ENCODE peak calls at places on chromosomes 11 and 22, in nine cellular contexts. X is adrenal gland, B is GM12878, D is hepatocyte, P is right atrium auricular region, M is vagina, K is heart left ventricle, T is A549, C is psoas muscle. Z is an unnamed sample. For H3K4me1, the result is how much of the 10 kb centered on the place peaks cover.

GRCh38 chr11:30635401-30635989 is 49.3 kb upstream of the MPPED2 start:
- DNase-seq in X (no peak), B (no peak), D (peak), P (no peak), M (no peak), K (no peak), T (no peak), C (peak), Z (no peak)

GRCh38 chr11:122721964-122722266 is 66.4 kb downstream of the UBASH3B start:
- DNase-seq in X (no peak), B (no peak), D (no peak), P (no peak), M (no peak), K (no peak), T (no peak), C (no peak), Z (no peak)

GRCh38 chr22:50733521-50734342 is 4.3 kb upstream of the ACR start:
- DNase-seq in X (peak), B (no peak), D (no peak), P (no peak), M (no peak), K (peak), T (no peak), C (peak), Z (no peak)

GRCh38 chr11:3165916-3166267 is 782 bp upstream of the OSBPL5 start:
- DNase-seq in X (no peak), B (no peak), D (no peak), P (no peak), M (no peak), K (no peak), T (no peak), C (peak), Z (no peak)

GRCh38 chr11:16945671-16946469 is 68.3 kb downstream of the PLEKHA7 start:
- DNase-seq in X (peak), B (peak), D (peak), P (peak), M (no peak), K (peak), T (peak), C (no peak), Z (peak)

GRCh38 chr22:17343766-17344165 is 25.5 kb upstream of the CECR2 start:
- DNase-seq in X (no peak), B (no peak), D (no peak), P (no peak), M (no peak), K (no peak), T (no peak), C (no peak), Z (no peak)

GRCh38 chr11:77209663-77210062 is 81.6 kb downstream of the MYO7A start:
- DNase-seq in X (no peak), B (no peak), D (no peak), P (peak), M (no peak), K (no peak), T (no peak), C (no peak), Z (no peak)

GRCh38 chr11:110772863-110773262 is 60.6 kb upstream of the ARHGAP20 start:
- DNase-seq in X (no peak), B (no peak), D (no peak), P (no peak), M (no peak), K (no peak), T (peak), C (no peak), Z (no peak)

GRCh38 chr11:91174734-91175133 is 951.9 kb upstream of the CHORDC1 start:
- DNase-seq in X (no peak), B (no peak), D (no peak), P (no peak), M (no peak), K (no peak), T (no peak), C (no peak), Z (no peak)

GRCh38 chr11:102046841-102047240 is 396 bp upstream of the CFAP300 start:
- DNase-seq in X (no peak), B (no peak), D (no peak), P (no peak), M (no peak), K (no peak), T (no peak), C (no peak), Z (no peak)

GRCh38 chr22:41344189-41344788 is 37.5 kb upstream of the TEF start:
- DNase-seq in X (no peak), B (no peak), D (no peak), P (no peak), M (no peak), K (no peak), T (no peak), C (no peak), Z (no peak)

GRCh38 chr11:44658451-44658850 is 68.3 kb upstream of the TSPAN18 start:
- DNase-seq in X (peak), B (no peak), D (peak), P (peak), M (no peak), K (no peak), T (peak), C (no peak), Z (peak)

GRCh38 chr11:44269369-44270351 is 40.3 kb downstream of the ALX4 start:
- DNase-seq in X (no peak), B (no peak), D (no peak), P (no peak), M (no peak), K (no peak), T (no peak), C (no peak), Z (no peak)

GRCh38 chr11:112481893-112482292 is 221.2 kb upstream of the PLET1 start:
- DNase-seq in X (no peak), B (no peak), D (no peak), P (no peak), M (no peak), K (no peak), T (no peak), C (no peak), Z (no peak)

GRCh38 chr11:28727254-28727653 is 619.1 kb downstream of the METTL15 start:
- DNase-seq in X (no peak), B (no peak), D (no peak), P (no peak), M (no peak), K (no peak), T (no peak), C (no peak), Z (no peak)

GRCh38 chr11:128195057-128195751 is 392.2 kb downstream of the ETS1 start:
- DNase-seq in X (no peak), B (no peak), D (no peak), P (no peak), M (no peak), K (no peak), T (no peak), C (no peak), Z (no peak)

GRCh38 chr11:126121316-126121715 is 58.6 kb upstream of the CDON start:
- DNase-seq in X (no peak), B (no peak), D (no peak), P (no peak), M (no peak), K (no peak), T (no peak), C (no peak), Z (no peak)

GRCh38 chr11:96001037-96001436 is 77.1 kb upstream of the MTMR2 start:
- DNase-seq in X (peak), B (no peak), D (no peak), P (peak), M (peak), K (peak), T (no peak), C (peak), Z (no peak)

GRCh38 chr11:34356576-34356917 is 1.3 kb downstream of the ABTB2 start:
- DNase-seq in X (peak), B (no peak), D (peak), P (no peak), M (no peak), K (peak), T (peak), C (no peak), Z (peak)

GRCh38 chr11:87239001-87239400 is 201.3 kb downstream of the TMEM135 start:
- DNase-seq in X (no peak), B (no peak), D (no peak), P (no peak), M (no peak), K (no peak), T (no peak), C (no peak), Z (no peak)

GRCh38 chr11:8567597-8568198 is 26.3 kb downstream of the STK33 start:
- DNase-seq in X (no peak), B (no peak), D (no peak), P (no peak), M (no peak), K (no peak), T (no peak), C (no peak), Z (no peak)

GRCh38 chr11:10654211-10655150 is 39.1 kb downstream of the IRAG1 start:
- DNase-seq in X (peak), B (peak), D (peak), P (no peak), M (no peak), K (no peak), T (peak), C (no peak), Z (peak)

GRCh38 chr11:125401746-125402145 is 94.3 kb downstream of the FEZ1 start:
- DNase-seq in X (no peak), B (no peak), D (peak), P (peak), M (no peak), K (no peak), T (no peak), C (peak), Z (no peak)

GRCh38 chr11:47285969-47286770 is 16.2 kb downstream of the MADD start:
- DNase-seq in X (no peak), B (no peak), D (no peak), P (no peak), M (no peak), K (no peak), T (no peak), C (no peak), Z (no peak)

GRCh38 chr11:58963551-58964075 is 24.3 kb downstream of the GLYATL1 start:
- DNase-seq in X (peak), B (no peak), D (peak), P (no peak), M (no peak), K (no peak), T (peak), C (no peak), Z (no peak)

GRCh38 chr11:118791015-118791960 is at the start of gene DDX6:
- DNase-seq in X (peak), B (peak), D (peak), P (peak), M (peak), K (peak), T (peak), C (peak), Z (peak)
- TF ChIP-seq CTCF in X (peak), B (peak), D (peak), P (no peak), M (peak), K (no peak), T (no peak), C (peak), Z (peak)

GRCh38 chr11:65423516-65424199 is 1.1 kb downstream of the NEAT1 start:
- DNase-seq in X (no peak), B (no peak), D (no peak), P (no peak), M (no peak), K (peak), T (peak), C (peak), Z (no peak)
- H3K4me1 ChIP-seq in X (half or more), B (under half), D (under half), P (under half), M (under half), K (half or more), T (under half), C (under half), Z (half or more)

GRCh38 chr22:38981005-38981658 is 1.0 kb upstream of the APOBEC3B start:
- DNase-seq in X (peak), B (no peak), D (peak), P (no peak), M (no peak), K (no peak), T (peak), C (peak), Z (peak)
- TF ChIP-seq CTCF in X (peak), B (peak), D (peak), P (no peak), M (no peak), K (no peak), T (no peak), C (no peak), Z (peak)

DNA sequence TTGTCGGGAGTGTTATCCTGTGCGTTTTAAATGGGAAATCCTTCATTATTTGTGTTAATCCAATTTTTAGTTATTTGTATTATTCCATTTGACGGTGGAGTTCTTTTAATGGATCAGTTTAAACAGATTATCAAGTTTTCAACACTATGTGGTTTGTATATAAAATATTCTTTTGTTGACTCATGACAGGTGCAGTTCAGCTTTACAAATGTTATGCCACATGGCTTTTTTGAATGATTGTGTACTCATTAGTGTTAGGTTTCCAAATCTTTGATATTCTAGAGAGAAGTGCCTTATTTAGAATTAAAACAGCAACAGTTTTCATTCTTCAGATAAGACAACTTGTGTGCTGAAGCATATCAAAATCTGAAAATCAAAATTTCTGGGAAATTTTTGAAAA is 2.4 kb downstream of the JAM3 start:
- DNase-seq in X (no peak), B (no peak), D (no peak), P (no peak), M (no peak), K (no peak), T (no peak), C (no peak), Z (no peak)
- H3K4me1 ChIP-seq in X (under half), B (under half), D (under half), P (under half), M (under half), K (under half), T (under half), C (under half), Z (under half)

GRCh38 chr11:20407344-20407743 is 19.8 kb downstream of the PRMT3 start:
- DNase-seq in X (no peak), B (no peak), D (no peak), P (no peak), M (no peak), K (no peak), T (no peak), C (no peak), Z (no peak)

GRCh38 chr11:20406484-20406883 is 19.0 kb downstream of the PRMT3 start:
- DNase-seq in X (no peak), B (no peak), D (no peak), P (no peak), M (no peak), K (no peak), T (no peak), C (no peak), Z (no peak)

GRCh38 chr11:20399498-20399897 is 12.0 kb downstream of the PRMT3 start:
- DNase-seq in X (no peak), B (no peak), D (no peak), P (no peak), M (no peak), K (no peak), T (no peak), C (no peak), Z (no peak)

GRCh38 chr11:20397281-20397680 is 9.8 kb downstream of the PRMT3 start:
- DNase-seq in X (peak), B (no peak), D (peak), P (no peak), M (no peak), K (no peak), T (peak), C (no peak), Z (peak)

DNA sequence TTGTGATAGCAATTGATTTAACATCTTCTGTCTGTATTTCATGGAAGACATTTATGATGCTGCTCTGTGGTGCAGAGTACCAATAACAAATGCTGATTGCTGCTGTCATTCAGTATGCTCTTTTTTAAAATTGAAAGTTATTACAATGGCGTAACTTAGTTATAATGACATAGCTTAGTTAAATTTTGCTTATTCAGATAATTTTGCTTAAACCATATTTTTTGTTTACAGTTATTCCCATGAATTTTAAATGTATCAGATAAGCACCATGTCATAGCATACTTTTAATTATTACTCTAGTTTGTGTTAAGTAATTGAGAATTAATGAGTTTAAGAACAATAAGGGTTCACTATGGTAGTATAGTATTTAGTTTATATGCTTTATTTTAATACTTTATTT is 15.5 kb downstream of the PRMT3 start:
- DNase-seq in X (no peak), B (no peak), D (no peak), P (no peak), M (no peak), K (no peak), T (no peak), C (no peak), Z (no peak)
- TF ChIP-seq CTCF in X (no peak), B (no peak), D (no peak), P (no peak), M (no peak), K (no peak), T (no peak), C (no peak), Z (no peak)

GRCh38 chr22:24209016-24209415 is 27.7 kb downstream of the SUSD2 start:
- DNase-seq in X (no peak), B (no peak), D (no peak), P (no peak), M (no peak), K (no peak), T (no peak), C (no peak), Z (no peak)
- H3K4me1 ChIP-seq in X (under half), B (under half), D (under half), P (under half), M (under half), K (under half), T (half or more), C (under half), Z (under half)

DNA sequence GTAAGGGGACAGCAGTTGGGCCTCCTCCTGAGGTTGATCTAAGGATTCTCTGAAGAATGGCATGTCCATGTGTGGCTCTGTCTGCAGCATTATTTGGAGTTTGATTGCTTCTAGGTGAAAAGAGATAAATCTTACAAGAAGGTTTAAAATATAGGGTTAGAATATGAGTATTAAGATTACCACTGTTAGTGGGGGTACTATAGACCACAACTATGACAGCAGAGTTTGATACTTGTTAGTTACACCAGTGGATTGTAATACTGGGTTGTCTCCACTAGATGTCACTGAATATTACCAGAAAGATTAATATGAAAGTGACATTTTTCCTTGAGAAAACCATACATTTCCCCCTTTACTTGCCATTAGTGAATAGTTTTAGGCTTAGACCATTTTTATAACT is 47.9 kb downstream of the ZNF280B start:
- DNase-seq in X (no peak), B (no peak), D (peak), P (no peak), M (no peak), K (no peak), T (peak), C (no peak), Z (peak)
- TF ChIP-seq CTCF in X (peak), B (no peak), D (peak), P (no peak), M (no peak), K (no peak), T (peak), C (peak), Z (peak)

DNA sequence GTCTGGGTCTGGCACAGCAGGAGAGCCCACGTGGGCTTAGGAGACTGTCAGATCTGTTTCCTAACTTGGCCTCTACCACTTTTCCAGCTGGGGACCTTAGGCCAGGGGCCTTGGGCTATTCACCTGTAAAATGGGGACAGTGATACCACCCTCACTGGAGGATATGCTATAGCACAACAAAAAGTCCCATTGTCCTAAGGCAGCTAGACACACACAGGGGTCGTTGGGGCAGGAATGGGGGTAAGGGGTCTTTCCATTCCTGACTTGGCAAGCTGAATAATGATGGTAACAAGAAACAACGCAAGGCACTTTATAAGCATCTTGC is 2.6 kb upstream of the SH3BP1 start:
- DNase-seq in X (no peak), B (no peak), D (no peak), P (no peak), M (no peak), K (no peak), T (no peak), C (no peak), Z (no peak)
- H3K4me1 ChIP-seq in X (under half), B (half or more), D (half or more), P (under half), M (half or more), K (under half), T (under half), C (under half), Z (under half)

DNA sequence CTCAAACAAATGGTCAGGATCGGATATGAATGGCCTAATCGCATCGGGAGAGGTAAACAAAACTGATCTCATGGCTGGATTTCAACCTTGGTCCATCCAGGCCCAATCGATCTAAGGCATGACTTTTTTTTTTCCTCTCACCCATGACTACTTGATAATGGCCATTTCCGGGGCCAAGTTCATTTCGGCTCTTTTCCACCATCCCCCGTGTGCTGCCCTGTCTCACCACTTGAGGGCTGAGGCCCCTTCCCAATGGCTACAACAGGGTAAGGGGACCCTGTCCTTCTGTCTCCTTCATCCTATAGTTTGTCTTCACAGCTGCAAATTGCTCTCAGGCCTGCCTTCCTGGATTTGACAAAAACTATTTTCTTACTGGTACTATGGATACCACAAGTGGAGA is 26.7 kb downstream of the GRAP2 start:
- DNase-seq in X (no peak), B (no peak), D (no peak), P (no peak), M (no peak), K (no peak), T (no peak), C (no peak), Z (no peak)
- TF ChIP-seq CTCF in X (no peak), B (no peak), D (no peak), P (no peak), M (no peak), K (no peak), T (no peak), C (no peak), Z (peak)

GRCh38 chr22:30220338-30221009 is 26.1 kb downstream of the LIF start:
- DNase-seq in X (no peak), B (no peak), D (no peak), P (no peak), M (no peak), K (no peak), T (no peak), C (no peak), Z (no peak)
- H3K4me1 ChIP-seq in X (under half), B (under half), D (under half), P (under half), M (under half), K (under half), T (half or more), C (under half), Z (under half)

Z was measured in A673.